ENCODE peak calls at places on chromosomes 7 and 10, in four cellular contexts. L, Z, H and O are unnamed samples.

GRCh38 chr7:102050864-102051460 is 233.5 kb downstream of the CUX1 start:
- DNase-seq in H (no peak), Z (no peak), L (no peak), O (no peak)

GRCh38 chr7:132145466-132145865 is 430.8 kb downstream of the PLXNA4 start:
- DNase-seq in Z (no peak), H (no peak), L (peak), O (no peak)

GRCh38 chr10:102334106-102334505 is 61.4 kb upstream of the NFKB2 start:
- DNase-seq in Z (peak), L (no peak), H (no peak), O (no peak)

GRCh38 chr7:138608292-138608691 is 92.9 kb downstream of the SVOPL start:
- DNase-seq in L (no peak), Z (no peak), H (no peak), O (no peak)

GRCh38 chr10:116521424-116522305 is 24.1 kb upstream of the PNLIP start:
- DNase-seq in Z (no peak), L (no peak), H (peak), O (no peak)

GRCh38 chr10:126242352-126243260 is 145.7 kb downstream of the ADAM12 start:
- DNase-seq in Z (no peak), L (peak), H (no peak), O (peak)

GRCh38 chr7:3063016-3063753 is 19.5 kb upstream of the CARD11 start:
- DNase-seq in H (peak), Z (no peak), L (no peak), O (no peak)

GRCh38 chr10:32961892-32962369 is 3.9 kb upstream of the ITGB1 start:
- DNase-seq in L (no peak), Z (no peak), H (no peak), O (no peak)

GRCh38 chr7:2643386-2644229 is 11.8 kb downstream of the TTYH3 start:
- DNase-seq in Z (no peak), L (no peak), H (no peak), O (no peak)

GRCh38 chr10:740936-741431 is 51.5 kb upstream of the DIP2C start:
- DNase-seq in H (no peak), Z (no peak), L (no peak), O (no peak)

GRCh38 chr7:27078616-27079233 is 17.1 kb downstream of the HOXA1 start:
- DNase-seq in H (no peak), Z (no peak), L (no peak), O (no peak)

GRCh38 chr7:17233643-17234397 is 64.6 kb upstream of the AHR start:
- DNase-seq in L (no peak), H (peak), Z (no peak), O (no peak)

GRCh38 chr7:40324889-40325288 is 190.1 kb downstream of the SUGCT start:
- DNase-seq in L (no peak), Z (no peak), H (no peak), O (no peak)

GRCh38 chr7:151157645-151158329 is 9.7 kb downstream of the GBX1 start:
- DNase-seq in L (no peak), H (no peak), Z (no peak), O (no peak)

GRCh38 chr7:127955051-127955531 is 76.1 kb downstream of the LRRC4 start:
- DNase-seq in Z (no peak), H (no peak), L (no peak), O (no peak)

GRCh38 chr7:149071641-149072437 is 18.7 kb downstream of the ZNF786 start:
- DNase-seq in H (peak), L (no peak), Z (no peak), O (no peak)

GRCh38 chr10:30820282-30820991 is 190.9 kb upstream of the LYZL2 start:
- DNase-seq in H (no peak), Z (no peak), L (no peak), O (no peak)

GRCh38 chr10:34433241-34434076 is 381.6 kb downstream of the PARD3 start:
- DNase-seq in L (no peak), H (no peak), Z (no peak), O (no peak)

GRCh38 chr7:129741743-129742213 is 130.3 kb downstream of the NRF1 start:
- DNase-seq in H (no peak), L (peak), Z (no peak), O (peak)

GRCh38 chr10:17474595-17474994 is 20.2 kb upstream of the ST8SIA6 start:
- DNase-seq in L (no peak), Z (no peak), H (no peak), O (no peak)

GRCh38 chr10:4131407-4132215 is 346.6 kb upstream of the KLF6 start:
- DNase-seq in L (no peak), Z (no peak), H (no peak), O (no peak)

GRCh38 chr10:131844546-131845084 is 56.2 kb upstream of the PPP2R2D start:
- DNase-seq in L (no peak), H (no peak), Z (no peak), O (no peak)

GRCh38 chr10:23694921-23695824 is 256.3 kb downstream of the OTUD1 start:
- DNase-seq in L (no peak), H (no peak), Z (no peak), O (no peak)

GRCh38 chr10:27345455-27345909 is 104.9 kb upstream of the ACBD5 start:
- DNase-seq in H (no peak), Z (no peak), L (no peak), O (no peak)